ENCODE peak calls at places on chromosomes 6 and 20, in six cellular contexts. N is hepatocyte, S is Peyer's patch, W is fibroblast of lung, C is psoas muscle, Z is A549. J is an unnamed sample. For H3K9me3, the result is how much of the 10 kb centered on the place peaks cover.

GRCh38 chr20:62266340-62266739 is 28.0 kb downstream of the OSBPL2 start:
- DNase-seq in Z (peak), S (no peak), N (no peak), W (peak), C (no peak), J (no peak)

GRCh38 chr6:157887892-157888291 is 64.8 kb downstream of the SNX9 start:
- DNase-seq in C (no peak), W (no peak), N (no peak), Z (no peak), S (no peak), J (no peak)

GRCh38 chr6:13827038-13827437 is 12.7 kb upstream of the MCUR1 start:
- DNase-seq in W (no peak), Z (no peak), N (no peak), S (no peak), C (no peak), J (no peak)

GRCh38 chr20:50335105-50335504 is 144.5 kb downstream of the CEBPB start:
- DNase-seq in Z (peak), W (peak), N (peak), C (no peak), S (no peak), J (no peak)

GRCh38 chr6:88763160-88763559 is 200.3 kb downstream of the RNGTT start:
- DNase-seq in S (no peak), C (no peak), Z (peak), N (no peak), W (peak), J (no peak)

GRCh38 chr6:119526609-119527605 is 177.3 kb upstream of the MAN1A1 start:
- DNase-seq in N (no peak), Z (no peak), C (no peak), S (no peak), W (no peak), J (no peak)

GRCh38 chr6:132750455-132751248 is 7.1 kb downstream of the VNN2 start:
- DNase-seq in Z (no peak), N (no peak), C (no peak), W (no peak), S (no peak), J (no peak)

GRCh38 chr6:41074692-41075436 is 2.1 kb downstream of the NFYA start:
- DNase-seq in S (no peak), Z (no peak), W (peak), N (no peak), C (no peak), J (no peak)

GRCh38 chr20:25076201-25076600 is 5.7 kb downstream of the VSX1 start:
- DNase-seq in W (peak), N (no peak), S (peak), Z (no peak), C (no peak), J (no peak)

GRCh38 chr6:158879180-158879579 is 60.0 kb upstream of the EZR start:
- DNase-seq in Z (no peak), S (no peak), N (peak), C (no peak), W (peak), J (no peak)

GRCh38 chr6:103122766-103123601 is 1729.5 kb downstream of the GRIK2 start:
- DNase-seq in C (no peak), S (no peak), N (peak), W (peak), Z (peak), J (no peak)

GRCh38 chr6:6701864-6702263 is 113.3 kb downstream of the LY86 start:
- DNase-seq in C (no peak), Z (no peak), W (no peak), N (no peak), S (no peak), J (peak)

GRCh38 chr6:21615504-21615903 is 22.0 kb downstream of the SOX4 start:
- DNase-seq in N (no peak), C (no peak), S (no peak), W (peak), Z (no peak), J (no peak)

GRCh38 chr6:122652431-122652830 is 42.2 kb downstream of the PKIB start:
- DNase-seq in N (peak), C (no peak), S (no peak), W (peak), Z (peak), J (peak)

GRCh38 chr6:46513533-46513932 is 22.3 kb upstream of the RCAN2 start:
- DNase-seq in C (no peak), N (no peak), W (no peak), S (no peak), Z (no peak), J (no peak)

GRCh38 chr20:25237610-25238318 is 10.1 kb upstream of the PYGB start:
- DNase-seq in W (peak), C (peak), S (no peak), Z (peak), N (peak), J (no peak)

GRCh38 chr6:160358225-160359119 is 10.3 kb downstream of the SLC22A3 start:
- DNase-seq in Z (no peak), W (no peak), C (no peak), N (no peak), S (no peak), J (no peak)

GRCh38 chr6:107523794-107524193 is 33.9 kb downstream of the SOBP start:
- DNase-seq in W (no peak), N (no peak), S (no peak), Z (no peak), C (no peak), J (no peak)

GRCh38 chr6:170190046-170190445 is 100.8 kb downstream of the DLL1 start:
- DNase-seq in N (no peak), Z (no peak), S (no peak), C (no peak), W (no peak), J (no peak)

GRCh38 chr20:37445041-37445440 is 76.0 kb upstream of the NNAT start:
- DNase-seq in S (no peak), C (no peak), W (no peak), N (no peak), Z (no peak), J (no peak)

GRCh38 chr6:159044899-159045727 is at the start of gene TAGAP:
- DNase-seq in N (peak), W (no peak), Z (no peak), S (peak), C (peak), J (peak)

GRCh38 chr20:48457261-48458002 is 370.4 kb downstream of the PREX1 start:
- DNase-seq in C (no peak), W (no peak), N (no peak), S (no peak), Z (no peak), J (no peak)

GRCh38 chr6:6875818-6876470 is 231.8 kb upstream of the RREB1 start:
- DNase-seq in N (peak), Z (peak), S (no peak), W (peak), C (no peak), J (no peak)

GRCh38 chr6:78749326-78749725 is 118.0 kb upstream of the IRAK1BP1 start:
- DNase-seq in S (no peak), N (no peak), C (no peak), Z (no peak), W (peak), J (no peak)

GRCh38 chr6:26363882-26364825 is 844 bp upstream of the BTN3A2 start:
- DNase-seq in N (peak), C (no peak), S (no peak), Z (no peak), W (peak), J (no peak)

GRCh38 chr6:81696505-81696904 is 56.0 kb downstream of the TENT5A start:
- DNase-seq in N (peak), Z (peak), C (no peak), W (peak), S (no peak), J (no peak)

DNA sequence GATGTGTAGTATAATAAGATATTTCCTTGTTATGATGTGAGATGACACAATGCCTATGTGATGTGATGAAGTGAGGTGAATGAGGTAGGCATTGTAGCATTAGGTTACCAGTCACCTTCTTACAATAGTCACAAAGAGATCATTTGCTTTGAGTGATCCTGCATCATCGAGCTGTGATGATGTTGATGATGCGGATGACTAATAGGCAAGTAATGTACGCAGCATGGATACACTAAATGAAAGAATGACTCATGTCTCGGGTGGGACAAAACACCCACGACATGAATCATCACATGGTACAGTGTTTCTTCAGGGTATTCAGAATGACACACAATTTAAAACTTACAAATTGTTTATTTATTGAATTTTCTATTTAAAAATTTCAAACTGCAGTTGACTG is 806.3 kb upstream of the GJE1 start:
- DNase-seq in Z (peak), S (no peak), C (peak), N (peak), W (peak), J (no peak)
- H3K4me3 ChIP-seq in Z (peak), S (no peak), C (peak), N (no peak), W (peak), J (no peak)

DNA sequence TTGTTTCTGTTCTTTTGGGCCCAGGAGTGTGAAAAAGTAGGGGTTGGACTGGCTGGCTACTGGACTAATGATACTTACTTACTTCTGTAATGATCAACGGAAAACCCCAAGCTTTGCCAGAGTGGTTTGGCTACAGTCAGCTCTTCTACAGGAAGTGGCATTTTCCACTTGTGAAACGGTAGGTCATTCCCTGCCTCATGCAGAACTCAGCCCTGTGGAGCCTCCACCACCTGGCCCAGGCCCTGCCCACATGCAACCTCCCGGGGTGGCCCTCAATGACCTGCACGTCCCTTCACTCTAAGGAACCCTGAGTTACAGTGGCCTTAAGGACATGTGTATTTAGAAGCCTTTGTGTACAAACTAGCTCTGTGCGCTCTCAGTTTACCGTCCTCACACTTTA is 140.4 kb downstream of the DTNBP1 start:
- DNase-seq in Z (no peak), W (peak), S (no peak), C (no peak), N (no peak), J (no peak)
- H3K9me3 ChIP-seq in Z (under half), W (under half), S (under half), C (under half), N (under half), J (under half)

GRCh38 chr20:45539382-45539781 is at the start of gene WFDC6:
- DNase-seq in C (no peak), W (no peak), N (no peak), Z (no peak), S (no peak), J (no peak)

GRCh38 chr20:45538209-45538798 is 978 bp downstream of the WFDC6 start:
- DNase-seq in N (no peak), Z (no peak), W (no peak), C (no peak), S (no peak), J (no peak)
- TF ChIP-seq CTCF in N (no peak), Z (no peak), W (no peak), C (no peak), S (no peak), J (no peak)

GRCh38 chr20:35661013-35661412 is 3.7 kb downstream of the CPNE1 start:
- DNase-seq in S (no peak), Z (no peak), C (no peak), N (no peak), W (peak), J (no peak)

GRCh38 chr20:35663516-35663812 is 1.2 kb downstream of the CPNE1 start:
- DNase-seq in C (no peak), N (no peak), Z (no peak), W (peak), S (no peak), J (no peak)

GRCh38 chr20:35663813-35664543 is 722 bp downstream of the CPNE1 start:
- DNase-seq in Z (peak), W (peak), S (peak), N (peak), C (peak), J (peak)

GRCh38 chr20:35661908-35662307 is 2.8 kb downstream of the CPNE1 start:
- DNase-seq in C (no peak), S (no peak), Z (no peak), W (no peak), N (no peak), J (no peak)

GRCh38 chr20:35662541-35662940 is 2.2 kb downstream of the CPNE1 start:
- DNase-seq in C (no peak), Z (no peak), S (no peak), N (no peak), W (no peak), J (no peak)
- H3K4me3 ChIP-seq in C (peak), Z (peak), S (no peak), N (peak), W (peak), J (no peak)

GRCh38 chr6:168015492-168016175 is 18.2 kb downstream of the KIF25 start:
- DNase-seq in W (no peak), N (no peak), S (no peak), C (no peak), Z (no peak), J (peak)
- H3K9me3 ChIP-seq in W (under half), N (under half), S (under half), C (under half), Z (under half), J (under half)

GRCh38 chr6:32953775-32954174 is 878 bp upstream of the HLA-DMA start:
- DNase-seq in S (no peak), W (no peak), N (no peak), Z (no peak), C (no peak), J (no peak)

GRCh38 chr6:32952817-32953739 is at the start of gene HLA-DMA:
- DNase-seq in N (peak), Z (peak), W (peak), C (peak), S (peak), J (peak)

GRCh38 chr6:32954212-32954745 is 1.4 kb upstream of the HLA-DMA start:
- DNase-seq in C (no peak), W (no peak), N (no peak), Z (no peak), S (no peak), J (no peak)

GRCh38 chr6:32956176-32956575 is 3.3 kb upstream of the HLA-DMA start:
- DNase-seq in C (no peak), W (no peak), S (no peak), N (no peak), Z (no peak), J (no peak)

GRCh38 chr6:32954983-32955802 is 2.3 kb upstream of the HLA-DMA start:
- DNase-seq in Z (peak), C (no peak), N (peak), W (no peak), S (no peak), J (no peak)
- TF ChIP-seq CTCF in Z (peak), C (peak), N (peak), W (peak), S (peak), J (no peak)

J was measured in mucosa of descending colon.